ENCODE peak calls at places on chromosomes 12 and 14, in five cellular contexts. Z is SK-N-SH, D is HepG2, M is K562, N is GM12878. K is an unnamed sample.

GRCh38 chr12:85642810-85643209 is 193.4 kb downstream of the RASSF9 start:
- DNase-seq in Z (no peak), D (peak; percentile 75), M (no peak), N (no peak), K (peak; percentile 13)

GRCh38 chr12:89417246-89417977 is 65.1 kb upstream of the DUSP6 start:
- DNase-seq in Z (no peak), D (no peak), M (no peak), N (no peak), K (no peak)

GRCh38 chr12:116525418-116526001 is 33.7 kb upstream of the MAP1LC3B2 start:
- DNase-seq in Z (no peak), D (no peak), M (no peak), N (no peak), K (no peak)

GRCh38 chr12:105761075-105761474 is 377.7 kb downstream of the NUAK1 start:
- DNase-seq in Z (no peak), D (no peak), M (no peak), N (no peak), K (no peak)

GRCh38 chr12:113398346-113399290 is 5.1 kb downstream of the SDS start:
- DNase-seq in Z (no peak), D (no peak), M (no peak), N (no peak), K (no peak)

GRCh38 chr14:91310620-91311283 is 66.2 kb upstream of the GPR68 start:
- DNase-seq in Z (no peak), D (no peak), M (no peak), N (no peak), K (no peak)

GRCh38 chr14:102078840-102079699 is 7.8 kb downstream of the HSP90AA1 start:
- DNase-seq in Z (no peak), D (no peak), M (no peak), N (no peak), K (no peak)

GRCh38 chr14:75513911-75514672 is 8.2 kb upstream of the BATF start:
- DNase-seq in Z (no peak), D (no peak), M (no peak), N (peak; percentile 72), K (no peak)

GRCh38 chr12:122054842-122055544 is 23.6 kb upstream of the MLXIP start:
- DNase-seq in Z (no peak), D (no peak), M (no peak), N (no peak), K (no peak)

GRCh38 chr12:88810806-88811205 is 230.5 kb upstream of the KITLG start:
- DNase-seq in Z (no peak), D (no peak), M (no peak), N (no peak), K (no peak)

GRCh38 chr12:13179159-13180074 is 17.1 kb upstream of the EMP1 start:
- DNase-seq in Z (peak; percentile 54), D (no peak), M (no peak), N (no peak), K (peak; percentile 33)

GRCh38 chr12:75656650-75657049 is 145.2 kb upstream of the KRR1 start:
- DNase-seq in Z (no peak), D (peak; percentile 12), M (no peak), N (no peak), K (no peak)

GRCh38 chr12:22787557-22787956 is 162.6 kb downstream of the ETNK1 start:
- DNase-seq in Z (no peak), D (no peak), M (no peak), N (no peak), K (no peak)

GRCh38 chr14:22283000-22283399 is 306.0 kb downstream of the DAD1 start:
- DNase-seq in Z (no peak), D (no peak), M (no peak), N (no peak), K (no peak)

GRCh38 chr12:56469007-56469930 is 891 bp downstream of the SPRYD4 start:
- DNase-seq in Z (peak; percentile 59), D (no peak), M (peak; percentile 47), N (no peak), K (no peak)

GRCh38 chr12:104622942-104623341 is 166.2 kb downstream of the CHST11 start:
- DNase-seq in Z (no peak), D (no peak), M (no peak), N (no peak), K (no peak)

GRCh38 chr12:42129595-42130204 is 15.0 kb downstream of the GXYLT1 start:
- DNase-seq in Z (peak; percentile 54), D (peak; percentile 63), M (peak; percentile 26), N (no peak), K (peak; percentile 45)

GRCh38 chr12:42140901-42141300 is 3.8 kb downstream of the GXYLT1 start:
- DNase-seq in Z (no peak), D (peak; percentile 81), M (no peak), N (no peak), K (no peak)

GRCh38 chr12:42130670-42131402 is 13.8 kb downstream of the GXYLT1 start:
- DNase-seq in Z (no peak), D (no peak), M (no peak), N (no peak), K (no peak)

GRCh38 chr12:42135264-42135814 is 9.3 kb downstream of the GXYLT1 start:
- DNase-seq in Z (no peak), D (no peak), M (no peak), N (no peak), K (no peak)
- TF ChIP-seq FOXM1 in Z (no peak), D (no peak), M (no peak), N (no peak), K (no peak)

GRCh38 chr12:849192-849527 is 96.8 kb downstream of the WNK1 start:
- DNase-seq in Z (no peak), D (no peak), M (no peak), N (no peak), K (no peak)

GRCh38 chr12:848519-849191 is 96.3 kb downstream of the WNK1 start:
- DNase-seq in Z (no peak), D (no peak), M (no peak), N (no peak), K (no peak)

GRCh38 chr12:846376-846775 is 94.0 kb downstream of the WNK1 start:
- DNase-seq in Z (no peak), D (no peak), M (no peak), N (no peak), K (no peak)

DNA sequence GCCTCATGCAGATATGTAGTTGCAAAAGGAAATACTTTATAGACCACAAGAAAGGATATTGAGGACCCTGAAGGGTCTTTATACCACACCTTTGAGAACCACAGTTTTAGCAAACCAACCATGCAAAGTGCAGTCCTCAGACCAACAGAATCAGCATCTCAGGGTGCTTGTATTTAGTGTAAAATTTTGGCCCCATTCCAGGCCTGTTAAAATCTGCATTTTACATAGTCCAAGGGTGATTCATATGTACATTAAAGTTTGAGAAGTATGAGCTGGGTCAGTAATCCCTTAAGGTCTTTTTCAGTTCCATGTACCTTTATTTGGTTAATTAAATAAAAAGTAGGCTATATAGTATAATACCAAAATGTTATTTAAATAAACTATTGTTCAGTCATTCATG is 91.2 kb downstream of the WNK1 start:
- DNase-seq in Z (no peak), D (no peak), M (no peak), N (no peak), K (no peak)
- TF ChIP-seq FOXM1 in Z (no peak), D (no peak), M (no peak), N (no peak), K (no peak)

DNA sequence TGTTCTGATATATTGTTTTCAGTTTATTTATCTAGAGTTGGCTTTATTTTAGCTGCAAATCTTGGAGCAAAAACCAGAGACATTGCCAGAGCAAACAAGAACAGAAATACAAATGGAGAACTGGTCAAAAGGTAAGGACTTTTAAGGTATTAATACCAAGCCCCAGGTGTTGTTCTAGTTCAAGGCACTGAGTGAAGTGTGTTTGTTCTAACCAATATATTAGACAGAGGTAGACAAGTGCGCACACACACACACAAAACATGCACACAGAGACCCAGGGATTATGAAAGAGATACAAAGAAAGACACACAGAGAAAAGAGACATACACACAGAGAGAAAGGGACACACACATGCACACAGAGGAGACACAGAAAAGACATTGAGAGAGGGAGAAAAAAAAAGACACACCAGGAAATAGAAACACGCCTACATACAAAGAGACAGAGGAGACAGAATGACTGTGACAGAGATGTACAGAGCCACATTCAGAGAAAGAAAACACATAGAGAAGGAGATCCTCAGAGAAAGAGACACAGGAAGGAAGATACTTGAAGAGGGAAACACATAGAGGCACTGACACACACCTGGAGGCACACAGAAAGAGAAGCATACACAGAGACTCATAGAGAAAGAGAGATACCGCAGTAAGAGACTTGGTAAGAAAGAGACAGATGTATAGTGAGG is 50.2 kb downstream of the MIPOL1 start:
- DNase-seq in Z (no peak), D (no peak), M (no peak), N (no peak), K (no peak)
- TF ChIP-seq FOXM1 in Z (no peak), D (no peak), M (no peak), N (no peak), K (no peak)

DNA sequence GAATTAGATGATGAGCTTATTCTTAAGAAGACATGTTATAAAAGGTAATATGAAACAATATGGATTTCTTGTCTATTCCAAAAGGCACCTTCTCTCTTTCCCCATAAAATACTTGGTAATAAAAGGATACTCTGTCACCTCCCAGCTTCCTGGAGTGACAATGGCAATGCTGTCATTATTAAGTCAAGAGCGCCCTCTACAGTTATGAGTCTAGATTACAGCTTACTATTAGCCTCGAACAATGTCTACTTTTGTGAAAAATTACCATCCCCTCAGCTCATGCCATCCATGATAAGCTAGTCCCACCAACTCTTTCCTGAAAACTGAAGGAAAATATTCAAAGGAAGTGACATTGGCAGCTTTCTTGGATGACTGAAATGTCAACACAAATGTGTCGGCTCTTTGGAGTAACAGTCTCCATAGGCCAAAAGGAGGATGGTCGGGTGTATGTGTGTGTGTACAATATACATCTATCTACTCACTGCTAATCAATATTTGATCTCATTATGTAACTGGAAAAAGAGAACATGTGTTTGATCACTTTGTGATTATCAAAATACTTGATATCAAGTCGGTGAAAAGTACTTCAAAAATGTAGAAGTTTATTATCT is 48.7 kb upstream of the CDKN3 start:
- DNase-seq in Z (peak; percentile 55), D (peak; percentile 75), M (peak; percentile 51), N (no peak), K (peak; percentile 57)
- TF ChIP-seq FOXM1 in Z (no peak), D (no peak), M (no peak), N (no peak), K (no peak)

GRCh38 chr14:57182760-57183503 is 85.8 kb downstream of the EXOC5 start:
- DNase-seq in Z (peak; percentile 39), D (peak; percentile 15), M (peak; percentile 9), N (no peak), K (peak; percentile 55)
- TF ChIP-seq FOXM1 in Z (no peak), D (no peak), M (no peak), N (no peak), K (no peak)

DNA sequence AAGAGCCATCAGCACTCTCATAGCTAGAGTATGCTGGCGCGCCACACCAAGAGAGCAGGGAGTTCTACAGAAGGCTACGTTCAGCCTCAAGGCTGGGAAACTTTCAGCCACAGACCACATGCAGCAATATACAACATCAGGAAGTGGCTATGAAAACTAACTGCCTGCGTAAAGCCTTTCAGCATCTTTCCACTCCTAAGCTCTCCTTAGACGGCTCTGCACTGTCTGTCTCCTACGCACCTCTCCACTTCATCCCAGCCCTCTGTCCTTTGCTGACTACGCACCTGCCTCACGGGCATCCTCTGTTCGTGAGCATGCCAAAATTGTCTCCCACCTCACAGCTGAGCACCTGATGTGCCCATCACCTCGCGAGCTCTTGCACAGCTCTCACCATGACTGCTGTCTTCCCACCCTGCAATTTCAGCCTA is 9.7 kb downstream of the MPHOSPH9 start:
- DNase-seq in Z (no peak), D (no peak), M (no peak), N (no peak), K (no peak)
- TF ChIP-seq FOXM1 in Z (no peak), D (no peak), M (no peak), N (no peak), K (no peak)

K was measured in HEK293T.